ENCODE peak calls at places on chromosomes 1 and 21, in ten cellular contexts. X is HCT116; B is ovary; C is adrenal gland; O is CD8-positive, alpha-beta memory T cell; G is GM12865; H is astrocyte of the cerebellum; I is uterus; Q is esophagus muscularis mucosa; M is heart left ventricle. K is an unnamed sample.
A peak's percentile ranks its signal among the peaks of the same experiment; 100 is the strongest.

GRCh38 chr1:15997637-15998280 is 6.3 kb upstream of the SRARP start:
- DNase-seq in X (no peak), B (no peak), H (no peak), M (no peak), I (no peak), C (no peak), Q (no peak), O (no peak), G (no peak), K (no peak)

GRCh38 chr1:23044035-23044434 is 24.8 kb downstream of the KDM1A start:
- DNase-seq in Q (no peak), M (no peak), X (no peak), O (no peak), H (no peak), G (no peak), B (no peak), I (no peak), C (no peak), K (no peak)

GRCh38 chr1:22239378-22239777 is 96.5 kb upstream of the WNT4 start:
- DNase-seq in C (no peak), B (no peak), O (no peak), H (no peak), G (no peak), X (no peak), Q (no peak), M (no peak), I (no peak), K (no peak)

GRCh38 chr21:41726970-41727783 is 39.7 kb downstream of the RIPK4 start:
- DNase-seq in Q (no peak), H (peak; percentile 31), G (no peak), C (no peak), O (no peak), X (peak; percentile 61), M (peak; percentile 51), B (no peak), I (peak; percentile 42), K (no peak)

GRCh38 chr21:34129039-34129891 is 55.9 kb downstream of the MRPS6 start:
- DNase-seq in H (peak; percentile 88), Q (peak; percentile 74), X (no peak), B (peak; percentile 53), O (no peak), I (peak; percentile 59), G (no peak), C (peak; percentile 80), M (peak; percentile 75), K (peak; percentile 45)

GRCh38 chr1:188778578-188778977 is 1699.1 kb downstream of the BRINP3 start:
- DNase-seq in B (no peak), Q (no peak), O (no peak), C (no peak), M (no peak), X (no peak), G (no peak), H (no peak), I (no peak), K (no peak)

GRCh38 chr1:10459185-10459584 is 9.4 kb downstream of the CORT start:
- DNase-seq in Q (no peak), I (no peak), H (peak; percentile 75), X (peak; percentile 8), C (no peak), G (no peak), B (no peak), M (no peak), O (no peak), K (peak; percentile 88)

GRCh38 chr1:113453771-113454083 is 63.4 kb downstream of the MAGI3 start:
- DNase-seq in C (no peak), Q (no peak), I (no peak), M (no peak), G (no peak), O (no peak), H (no peak), X (no peak), B (no peak), K (no peak)

GRCh38 chr1:215002471-215002870 is 80.1 kb upstream of the KCNK2 start:
- DNase-seq in B (no peak), I (no peak), M (no peak), Q (no peak), X (no peak), H (peak; percentile 99), C (no peak), G (no peak), O (no peak), K (no peak)

GRCh38 chr1:234893725-234894630 is 234.7 kb downstream of the TOMM20 start:
- DNase-seq in G (peak; percentile 71), X (no peak), M (no peak), O (no peak), H (no peak), B (no peak), Q (no peak), C (peak; percentile 87), I (no peak), K (no peak)

GRCh38 chr1:46342084-46342656 is 1.6 kb downstream of the NSUN4 start:
- DNase-seq in B (no peak), G (peak; percentile 69), H (peak; percentile 36), I (no peak), O (no peak), Q (no peak), M (no peak), C (no peak), X (no peak), K (no peak)

GRCh38 chr1:236619398-236619797 is 15.1 kb upstream of the HEATR1 start:
- DNase-seq in O (no peak), G (no peak), Q (no peak), H (no peak), M (no peak), X (no peak), C (no peak), B (no peak), I (no peak), K (no peak)

GRCh38 chr1:162755306-162755705 is 35.2 kb upstream of the HSD17B7 start:
- DNase-seq in M (no peak), B (no peak), I (no peak), C (no peak), H (no peak), Q (no peak), O (no peak), X (no peak), G (no peak), K (no peak)

GRCh38 chr1:86245566-86246190 is 89.1 kb upstream of the COL24A1 start:
- DNase-seq in G (no peak), Q (no peak), H (no peak), O (no peak), I (no peak), B (no peak), C (no peak), M (no peak), X (no peak), K (no peak)

GRCh38 chr1:32224285-32224684 is 2.1 kb downstream of the EIF3I start:
- DNase-seq in X (no peak), G (no peak), C (no peak), B (no peak), Q (no peak), O (no peak), H (no peak), I (no peak), M (no peak), K (no peak)

GRCh38 chr1:41742219-41742618 is 176.5 kb downstream of the HIVEP3 start:
- DNase-seq in X (no peak), Q (no peak), H (peak; percentile 33), B (no peak), I (no peak), O (no peak), C (no peak), G (no peak), M (no peak), K (peak; percentile 75)

GRCh38 chr1:231691618-231692259 is 65.1 kb downstream of the DISC1 start:
- DNase-seq in C (peak; percentile 41), O (no peak), X (peak; percentile 15), I (no peak), G (peak; percentile 37), B (peak; percentile 49), H (no peak), M (peak; percentile 23), Q (no peak), K (no peak)

GRCh38 chr1:5994713-5995621 is 2.7 kb upstream of the NPHP4 start:
- DNase-seq in X (no peak), I (no peak), G (peak; percentile 79), O (peak; percentile 53), H (no peak), Q (no peak), C (no peak), B (no peak), M (no peak), K (no peak)
- H3K4me3 ChIP-seq in X (no peak overlapping the region), I (no peak overlapping the region), G (peak overlapping the region; percentile 60), O (peak overlapping the region; percentile 93), H (no peak overlapping the region), Q (no peak overlapping the region), C (no peak overlapping the region), B (no peak overlapping the region), M (no peak overlapping the region), K (no peak overlapping the region)

GRCh38 chr1:18646776-18647410 is 16.2 kb downstream of the PAX7 start:
- DNase-seq in H (no peak), I (no peak), G (no peak), X (no peak), Q (no peak), M (no peak), B (no peak), O (no peak), C (no peak), K (no peak)
- H3K4me3 ChIP-seq in H (no peak overlapping the region), I (no peak overlapping the region), G (no peak overlapping the region), X (no peak overlapping the region), Q (peak overlapping the region; percentile 43), M (peak overlapping the region; percentile 32), B (no peak overlapping the region), O (no peak overlapping the region), C (no peak overlapping the region), K (no peak overlapping the region)

GRCh38 chr1:227316456-227316855 is 1.8 kb downstream of the CDC42BPA start:
- DNase-seq in Q (no peak), X (no peak), B (no peak), M (no peak), G (no peak), I (no peak), H (no peak), C (no peak), O (no peak), K (no peak)
- H3K4me3 ChIP-seq in Q (peak overlapping the region; percentile 87), X (peak overlapping the region; percentile 75), B (peak overlapping the region; percentile 85), M (peak overlapping the region; percentile 93), G (no peak overlapping the region), I (peak overlapping the region; percentile 64), H (peak overlapping the region; percentile 80), C (no peak overlapping the region), O (no peak overlapping the region), K (peak overlapping the region; percentile 80)

GRCh38 chr21:44960141-44961092 is 20.6 kb downstream of the SLX9 start:
- DNase-seq in Q (no peak), I (no peak), O (no peak), X (no peak), H (no peak), B (no peak), C (no peak), M (no peak), G (no peak), K (no peak)

GRCh38 chr21:44958471-44959191 is 18.8 kb downstream of the SLX9 start:
- DNase-seq in M (peak; percentile 89), C (peak; percentile 76), X (no peak), G (no peak), Q (no peak), H (peak; percentile 79), I (peak; percentile 93), B (peak; percentile 88), O (no peak), K (no peak)

GRCh38 chr21:44957901-44958451 is 18.1 kb downstream of the SLX9 start:
- DNase-seq in O (no peak), Q (no peak), X (no peak), H (no peak), B (no peak), G (no peak), I (no peak), M (no peak), C (no peak), K (no peak)

GRCh38 chr21:44957047-44957831 is 17.4 kb downstream of the SLX9 start:
- DNase-seq in H (no peak), C (no peak), I (no peak), X (no peak), O (no peak), M (no peak), G (no peak), Q (no peak), B (no peak), K (no peak)

GRCh38 chr21:44959376-44960091 is 19.7 kb downstream of the SLX9 start:
- DNase-seq in I (no peak), B (no peak), H (no peak), Q (no peak), M (no peak), O (no peak), C (no peak), X (no peak), G (no peak), K (no peak)
- H3K4me3 ChIP-seq in I (no peak overlapping the region), B (no peak overlapping the region), H (no peak overlapping the region), Q (peak overlapping the region; percentile 30), M (peak overlapping the region; percentile 13), O (no peak overlapping the region), C (no peak overlapping the region), X (no peak overlapping the region), G (no peak overlapping the region), K (no peak overlapping the region)